ENCODE peak calls at places on chromosome 19, in ten cellular contexts. P is CD8-positive, alpha-beta memory T cell; D is GM23248; G is left ventricle myocardium inferior; I is SJSA1; F is neural progenitor cell; Y is small intestine; J is aorta; H is esophagus squamous epithelium; A is foreskin keratinocyte. N is an unnamed sample. For H3K4me1 and H3K27me3, the result is how much of the 10 kb centered on the place peaks cover.

GRCh38 chr19:21133633-21134032 is 8.2 kb upstream of the ZNF431 start:
- DNase-seq in P (no peak), D (no peak), G (no peak), I (no peak), F (no peak), Y (no peak), J (no peak), H (no peak), A (no peak), N (no peak)

GRCh38 chr19:47790398-47790814 is 11.9 kb downstream of the SELENOW start:
- DNase-seq in P (peak), D (peak), G (peak), I (peak), F (peak), Y (peak), J (peak), H (no peak), A (no peak), N (peak)

GRCh38 chr19:16143399-16144215 is at the start of gene HSH2D:
- DNase-seq in P (peak), D (no peak), G (peak), I (no peak), F (no peak), Y (peak), J (peak), H (peak), A (peak), N (peak)

GRCh38 chr19:51040151-51040550 is 5.3 kb upstream of the KLK12 start:
- DNase-seq in P (no peak), D (no peak), G (no peak), I (no peak), F (no peak), Y (no peak), J (no peak), H (no peak), A (no peak), N (no peak)

GRCh38 chr19:35351441-35352176 is 3.9 kb downstream of the FFAR1 start:
- DNase-seq in P (no peak), D (no peak), G (no peak), I (no peak), F (no peak), Y (no peak), J (peak), H (no peak), A (no peak), N (no peak)

GRCh38 chr19:56115490-56115889 is 5.6 kb downstream of the ZNF787 start:
- DNase-seq in P (no peak), D (no peak), G (no peak), I (no peak), F (no peak), Y (no peak), J (no peak), H (no peak), A (no peak), N (no peak)

GRCh38 chr19:56066152-56067023 is 54.7 kb downstream of the ZNF787 start:
- DNase-seq in P (peak), D (peak), G (peak), I (peak), F (peak), Y (peak), J (peak), H (no peak), A (no peak), N (peak)

GRCh38 chr19:15615526-15615925 is 508 bp downstream of the CYP4F8 start:
- DNase-seq in P (no peak), D (no peak), G (no peak), I (no peak), F (no peak), Y (no peak), J (no peak), H (no peak), A (no peak), N (no peak)

GRCh38 chr19:14472202-14472961 is 2.8 kb downstream of the PTGER1 start:
- DNase-seq in P (peak), D (peak), G (peak), I (peak), F (peak), Y (peak), J (peak), H (no peak), A (no peak), N (peak)

GRCh38 chr19:16386619-16387240 is 62.1 kb downstream of the KLF2 start:
- DNase-seq in P (peak), D (peak), G (peak), I (peak), F (peak), Y (peak), J (no peak), H (no peak), A (no peak), N (peak)

GRCh38 chr19:45423589-45424190 is at the start of gene ERCC1:
- DNase-seq in P (peak), D (peak), G (peak), I (peak), F (peak), Y (peak), J (peak), H (peak), A (peak), N (peak)

GRCh38 chr19:58569943-58570670 is 3.0 kb downstream of the MZF1 start:
- DNase-seq in P (no peak), D (no peak), G (peak), I (no peak), F (no peak), Y (no peak), J (peak), H (no peak), A (no peak), N (no peak)

GRCh38 chr19:29753190-29753933 is 38.3 kb upstream of the C19orf12 start:
- DNase-seq in P (no peak), D (no peak), G (no peak), I (no peak), F (no peak), Y (no peak), J (no peak), H (no peak), A (no peak), N (no peak)

DNA sequence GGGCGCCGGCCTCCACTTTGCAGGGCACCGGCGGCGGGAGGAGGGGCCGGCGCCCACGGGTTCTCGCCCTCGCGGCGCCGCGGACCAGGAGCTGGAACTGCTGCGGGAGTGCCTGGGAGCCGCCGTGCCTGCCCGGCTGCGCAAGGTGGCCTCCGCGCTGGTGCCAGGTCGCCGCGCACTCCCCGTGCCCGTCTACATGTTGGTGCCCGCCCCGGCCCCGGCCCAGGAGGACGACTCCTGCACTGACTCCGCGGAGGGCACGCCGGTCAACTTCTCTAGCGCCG is 11.8 kb downstream of the C19orf25 start:
- DNase-seq in P (no peak), D (no peak), G (no peak), I (no peak), F (no peak), Y (no peak), J (no peak), H (no peak), A (no peak), N (no peak)
- H3K4me1 ChIP-seq in P (under half), D (under half), G (half or more), I (under half), F (under half), Y (under half), J (under half), H (half or more), A (under half), N (under half)

GRCh38 chr19:17953316-17953801 is 13.5 kb upstream of the KCNN1 start:
- DNase-seq in P (no peak), D (no peak), G (no peak), I (no peak), F (no peak), Y (no peak), J (no peak), H (no peak), A (no peak), N (no peak)

GRCh38 chr19:17954401-17954800 is 12.5 kb upstream of the KCNN1 start:
- DNase-seq in P (no peak), D (no peak), G (no peak), I (no peak), F (no peak), Y (no peak), J (no peak), H (no peak), A (no peak), N (no peak)

GRCh38 chr19:17952041-17952976 is 14.6 kb upstream of the KCNN1 start:
- DNase-seq in P (no peak), D (no peak), G (no peak), I (no peak), F (peak), Y (no peak), J (no peak), H (no peak), A (no peak), N (no peak)

GRCh38 chr19:17951151-17952040 is 15.5 kb upstream of the KCNN1 start:
- DNase-seq in P (no peak), D (no peak), G (no peak), I (no peak), F (peak), Y (no peak), J (no peak), H (no peak), A (no peak), N (no peak)

GRCh38 chr19:17953869-17954268 is 13.0 kb upstream of the KCNN1 start:
- DNase-seq in P (no peak), D (no peak), G (no peak), I (no peak), F (peak), Y (no peak), J (no peak), H (no peak), A (no peak), N (no peak)
- H3K27me3 ChIP-seq in P (under half), D (half or more), G (half or more), I (half or more), F (half or more), Y (under half), J (under half), H (under half), A (half or more), N (under half)

DNA sequence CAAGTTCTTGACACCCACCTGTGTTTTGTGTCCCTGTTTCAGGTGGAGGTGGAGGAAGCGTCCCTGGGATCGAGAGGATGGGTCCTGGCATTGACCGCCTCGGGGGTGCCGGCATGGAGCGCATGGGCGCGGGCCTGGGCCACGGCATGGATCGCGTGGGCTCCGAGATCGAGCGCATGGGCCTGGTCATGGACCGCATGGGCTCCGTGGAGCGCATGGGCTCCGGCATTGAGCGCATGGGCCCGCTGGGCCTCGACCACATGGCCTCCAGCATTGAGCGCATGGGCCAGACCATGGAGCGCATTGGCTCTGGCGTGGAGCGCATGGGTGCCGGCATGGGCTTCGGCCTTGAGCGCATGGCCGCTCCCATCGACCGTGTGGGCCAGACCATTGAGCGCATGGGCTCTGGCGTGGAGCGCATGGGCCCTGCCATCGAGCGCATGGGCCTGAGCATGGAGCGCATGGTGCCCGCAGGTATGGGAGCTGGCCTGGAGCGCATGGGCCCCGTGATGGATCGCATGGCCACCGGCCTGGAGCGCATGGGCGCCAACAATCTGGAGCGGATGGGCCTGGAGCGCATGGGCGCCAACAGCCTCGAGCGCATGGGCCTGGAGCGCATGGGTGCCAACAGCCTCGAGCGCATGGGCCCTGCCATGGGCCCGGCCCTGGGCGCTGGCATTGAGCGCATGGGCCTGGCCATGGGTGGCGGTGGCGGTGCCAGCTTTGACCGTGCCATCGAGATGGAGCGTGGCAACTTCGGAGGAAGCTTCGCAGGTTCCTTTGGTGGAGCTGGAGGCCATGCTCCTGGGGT is 16.7 kb downstream of the PRAM1 start:
- DNase-seq in P (no peak), D (no peak), G (no peak), I (no peak), F (no peak), Y (no peak), J (peak), H (no peak), A (no peak), N (no peak)
- H3K27ac ChIP-seq in P (no peak), D (no peak), G (no peak), I (no peak), F (peak), Y (no peak), J (no peak), H (no peak), A (no peak), N (no peak)

GRCh38 chr19:28567834-28568233 is 645.1 kb downstream of the UQCRFS1 start:
- DNase-seq in P (no peak), D (no peak), G (no peak), I (no peak), F (no peak), Y (no peak), J (no peak), H (no peak), A (no peak), N (no peak)
- H3K4me1 ChIP-seq in P (under half), D (under half), G (under half), I (under half), F (under half), Y (under half), J (under half), H (under half), A (under half), N (under half)

GRCh38 chr19:531009-531752 is 379 bp upstream of the CDC34 start:
- DNase-seq in P (peak), D (peak), G (peak), I (peak), F (peak), Y (peak), J (peak), H (no peak), A (peak), N (peak)
- H3K27me3 ChIP-seq in P (under half), D (under half), G (under half), I (under half), F (under half), Y (under half), J (under half), H (under half), A (under half), N (under half)

N was measured in naive thymus-derived CD4-positive, alpha-beta T cell.